ENCODE peak calls at places on chromosomes 13 and 19, in five cellular contexts. A is colonic mucosa, D is breast epithelium, T is kidney epithelial cell, G is body of pancreas. S is an unnamed sample.

GRCh38 chr19:13132471-13133166 is 14.6 kb downstream of the NACC1 start:
- DNase-seq in A (no peak), D (no peak), T (no peak), G (no peak), S (no peak)

GRCh38 chr13:48542581-48543341 is 9.9 kb upstream of the RCBTB2 start:
- DNase-seq in A (peak), D (no peak), T (no peak), G (no peak), S (no peak)

GRCh38 chr13:101258071-101258470 is 158.2 kb downstream of the NALCN start:
- DNase-seq in A (no peak), D (no peak), T (peak), G (no peak), S (peak)

GRCh38 chr13:36344173-36344572 is 2.0 kb downstream of the SPART start:
- DNase-seq in A (no peak), D (no peak), T (no peak), G (no peak), S (no peak)

GRCh38 chr19:55141696-55142095 is 7.3 kb downstream of the TNNT1 start:
- DNase-seq in A (no peak), D (no peak), T (no peak), G (no peak), S (no peak)

GRCh38 chr19:49684251-49684982 is 5.0 kb upstream of the ADM5 start:
- DNase-seq in A (no peak), D (no peak), T (no peak), G (no peak), S (peak)

GRCh38 chr19:47497073-47497766 is 13.2 kb upstream of the KPTN start:
- DNase-seq in A (no peak), D (peak), T (no peak), G (no peak), S (no peak)

GRCh38 chr13:109146912-109147624 is 517.7 kb downstream of the MYO16 start:
- DNase-seq in A (no peak), D (no peak), T (no peak), G (no peak), S (no peak)

GRCh38 chr19:51688665-51689571 is 4.2 kb upstream of the SPACA6 start:
- DNase-seq in A (peak), D (peak), T (peak), G (peak), S (no peak)

GRCh38 chr13:40159736-40160135 is 504.3 kb downstream of the COG6 start:
- DNase-seq in A (no peak), D (no peak), T (no peak), G (no peak), S (no peak)

GRCh38 chr13:55948175-55948574 is 1192.5 kb upstream of the PRR20A start:
- DNase-seq in A (no peak), D (no peak), T (no peak), G (no peak), S (no peak)

GRCh38 chr19:2149980-2150793 is 1.2 kb downstream of the AP3D1 start:
- DNase-seq in A (peak), D (no peak), T (no peak), G (peak), S (peak)

GRCh38 chr13:52868190-52868589 is 19.8 kb upstream of the PCDH8 start:
- DNase-seq in A (no peak), D (no peak), T (no peak), G (no peak), S (no peak)

GRCh38 chr13:52862358-52863206 is 14.1 kb upstream of the PCDH8 start:
- DNase-seq in A (peak), D (no peak), T (no peak), G (peak), S (no peak)
- TF ChIP-seq CTCF in A (peak), D (no peak), T (peak), G (peak), S (peak)

GRCh38 chr19:38224014-38224862 is at the start of gene DPF1:
- DNase-seq in A (no peak), D (no peak), T (no peak), G (no peak), S (peak)
- TF ChIP-seq CTCF in A (no peak), D (no peak), T (peak), G (no peak), S (peak)

GRCh38 chr19:32345261-32346207 is at the start of gene ZNF507:
- DNase-seq in A (peak), D (peak), T (no peak), G (peak), S (peak)
- TF ChIP-seq CTCF in A (no peak), D (peak), T (no peak), G (no peak), S (peak)

GRCh38 chr19:40139533-40140287 is 49.0 kb upstream of the ZNF780A start:
- DNase-seq in A (no peak), D (no peak), T (no peak), G (no peak), S (peak)
- TF ChIP-seq CTCF in A (peak), D (peak), T (peak), G (peak), S (peak)

GRCh38 chr13:99614465-99614885 is 113.2 kb downstream of the TM9SF2 start:
- DNase-seq in A (no peak), D (no peak), T (no peak), G (peak), S (peak)
- TF ChIP-seq CTCF in A (no peak), D (no peak), T (peak), G (peak), S (peak)

S was measured in GM13976.